ENCODE peak calls at places on chromosomes 3 and 15, in five cellular contexts. X is activated T-helper 1 cell treated with Interleukin-2 at 50 U/mL for 16 hours; T is HFFc6; N is stimulated activated CD8-positive, alpha-beta memory T cell treated with anti-CD3 and anti-CD28 coated beads, Interleukin-12 subunit alpha, Interleukin-12 subunit beta, amount 100 ng/mL, for 4 hours; I is choroid plexus epithelial cell. U is an unnamed sample.

GRCh38 chr3:64667138-64667537 is 20.7 kb downstream of the ADAMTS9 start:
- DNase-seq in X (no peak), T (no peak), N (no peak), I (peak; percentile 35), U (no peak)

GRCh38 chr15:98648654-98649537 is 557 bp downstream of the IGF1R start:
- DNase-seq in X (peak; percentile 13), T (peak; percentile 30), N (peak; percentile 10), I (peak; percentile 47), U (peak; percentile 90)

GRCh38 chr3:119304201-119304713 is 10.1 kb downstream of the ARHGAP31 start:
- DNase-seq in X (no peak), T (peak; percentile 61), N (no peak), I (peak; percentile 90), U (no peak)

GRCh38 chr3:126478581-126479310 is 3.1 kb upstream of the ZXDC start:
- DNase-seq in X (no peak), T (no peak), N (no peak), I (no peak), U (peak; percentile 31)

GRCh38 chr15:67093146-67093874 is 27.9 kb downstream of the SMAD3 start:
- DNase-seq in X (no peak), T (no peak), N (no peak), I (no peak), U (peak; percentile 82)

GRCh38 chr3:58494107-58494506 is 2.2 kb downstream of the KCTD6 start:
- DNase-seq in X (no peak), T (no peak), N (no peak), I (no peak), U (no peak)

GRCh38 chr3:161271646-161272045 is 50.5 kb downstream of the NMD3 start:
- DNase-seq in X (no peak), T (no peak), N (no peak), I (no peak), U (no peak)

GRCh38 chr3:115808816-115809215 is 185.5 kb downstream of the GAP43 start:
- DNase-seq in X (no peak), T (no peak), N (no peak), I (no peak), U (no peak)

GRCh38 chr15:44735482-44736260 is 657 bp upstream of the TRIM69 start:
- DNase-seq in X (no peak), T (no peak), N (no peak), I (no peak), U (no peak)

GRCh38 chr15:63605036-63605435 is 7.8 kb downstream of the FBXL22 start:
- DNase-seq in X (no peak), T (no peak), N (no peak), I (no peak), U (no peak)

GRCh38 chr3:131374741-131375140 is 6.8 kb upstream of the NUDT16 start:
- DNase-seq in X (no peak), T (no peak), N (no peak), I (no peak), U (no peak)

GRCh38 chr3:50155491-50155878 is 361 bp downstream of the SEMA3F start:
- DNase-seq in X (no peak), T (no peak), N (no peak), I (no peak), U (no peak)

GRCh38 chr3:174855002-174855401 is 4.1 kb upstream of the NAALADL2 start:
- DNase-seq in X (no peak), T (no peak), N (no peak), I (no peak), U (no peak)

GRCh38 chr3:119469378-119470189 is 821 bp downstream of the POGLUT1 start:
- DNase-seq in X (no peak), T (peak; percentile 29), N (no peak), I (peak; percentile 37), U (no peak)

GRCh38 chr3:48125026-48125704 is 63.1 kb downstream of the CDC25A start:
- DNase-seq in X (no peak), T (no peak), N (no peak), I (peak; percentile 74), U (no peak)

GRCh38 chr3:124552224-124552623 is 178.0 kb upstream of the UMPS start:
- DNase-seq in X (no peak), T (no peak), N (no peak), I (peak; percentile 23), U (no peak)

GRCh38 chr3:143571548-143571947 is 276.7 kb downstream of the SLC9A9 start:
- DNase-seq in X (no peak), T (no peak), N (no peak), I (peak; percentile 67), U (no peak)

GRCh38 chr3:119352235-119352634 is 58.1 kb downstream of the ARHGAP31 start:
- DNase-seq in X (no peak), T (no peak), N (peak; percentile 42), I (peak; percentile 63), U (no peak)

U was measured in left lung.